ENCODE peak calls at places on chromosome 19, in six cellular contexts. O, R, P, N, W and U are unnamed samples. For H3K36me3 and H3K4me1, the result is how much of the 10 kb centered on the place peaks cover.

GRCh38 chr19:40240332-40240731 is 13.8 kb upstream of the CCNP start:
- DNase-seq in O (no peak), R (no peak), P (no peak), N (no peak), W (no peak), U (no peak)

GRCh38 chr19:49363265-49364082 is at the start of gene DKKL1:
- DNase-seq in O (peak), R (peak), P (peak), N (peak), W (peak), U (peak)

GRCh38 chr19:1233361-1233667 is 4.5 kb downstream of the CBARP start:
- DNase-seq in O (no peak), R (no peak), P (no peak), N (no peak), W (no peak), U (peak)

GRCh38 chr19:55590621-55591020 is 8.7 kb downstream of the FIZ1 start:
- DNase-seq in O (no peak), R (no peak), P (no peak), N (peak), W (no peak), U (peak)

GRCh38 chr19:19513671-19514070 is 1.7 kb downstream of the TSSK6 start:
- DNase-seq in O (no peak), R (no peak), P (no peak), N (no peak), W (no peak), U (no peak)

GRCh38 chr19:980133-980998 is 3.8 kb upstream of the WDR18 start:
- DNase-seq in O (no peak), R (no peak), P (no peak), N (peak), W (no peak), U (no peak)

GRCh38 chr19:31718041-31718440 is 368.8 kb upstream of the TSHZ3 start:
- DNase-seq in O (no peak), R (no peak), P (peak), N (no peak), W (no peak), U (no peak)

GRCh38 chr19:44303976-44304568 is 753 bp downstream of the ZNF235 start:
- DNase-seq in O (peak), R (no peak), P (peak), N (peak), W (no peak), U (peak)

GRCh38 chr19:29831041-29831548 is 19.3 kb downstream of the CCNE1 start:
- DNase-seq in O (no peak), R (no peak), P (no peak), N (no peak), W (no peak), U (no peak)

GRCh38 chr19:16185925-16186234 is 670 bp downstream of the FAM32A start:
- DNase-seq in O (no peak), R (peak), P (no peak), N (peak), W (no peak), U (no peak)

GRCh38 chr19:1255186-1256161 is 7.1 kb downstream of the MIDN start:
- DNase-seq in O (no peak), R (no peak), P (no peak), N (no peak), W (no peak), U (no peak)

GRCh38 chr19:41587838-41588210 is 11.9 kb downstream of the CEACAM21 start:
- DNase-seq in O (no peak), R (no peak), P (no peak), N (no peak), W (no peak), U (no peak)

GRCh38 chr19:41584931-41585330 is 9.0 kb downstream of the CEACAM21 start:
- DNase-seq in O (no peak), R (no peak), P (no peak), N (no peak), W (no peak), U (no peak)

GRCh38 chr19:41587101-41587837 is 11.3 kb downstream of the CEACAM21 start:
- DNase-seq in O (no peak), R (no peak), P (no peak), N (no peak), W (no peak), U (no peak)

GRCh38 chr19:41586064-41586463 is 10.1 kb downstream of the CEACAM21 start:
- DNase-seq in O (no peak), R (no peak), P (no peak), N (no peak), W (no peak), U (no peak)

GRCh38 chr19:41584260-41584810 is 8.4 kb downstream of the CEACAM21 start:
- DNase-seq in O (no peak), R (no peak), P (no peak), N (no peak), W (no peak), U (no peak)
- H3K36me3 ChIP-seq in O (under half), R (under half), P (under half), N (under half), W (under half), U (under half)

DNA sequence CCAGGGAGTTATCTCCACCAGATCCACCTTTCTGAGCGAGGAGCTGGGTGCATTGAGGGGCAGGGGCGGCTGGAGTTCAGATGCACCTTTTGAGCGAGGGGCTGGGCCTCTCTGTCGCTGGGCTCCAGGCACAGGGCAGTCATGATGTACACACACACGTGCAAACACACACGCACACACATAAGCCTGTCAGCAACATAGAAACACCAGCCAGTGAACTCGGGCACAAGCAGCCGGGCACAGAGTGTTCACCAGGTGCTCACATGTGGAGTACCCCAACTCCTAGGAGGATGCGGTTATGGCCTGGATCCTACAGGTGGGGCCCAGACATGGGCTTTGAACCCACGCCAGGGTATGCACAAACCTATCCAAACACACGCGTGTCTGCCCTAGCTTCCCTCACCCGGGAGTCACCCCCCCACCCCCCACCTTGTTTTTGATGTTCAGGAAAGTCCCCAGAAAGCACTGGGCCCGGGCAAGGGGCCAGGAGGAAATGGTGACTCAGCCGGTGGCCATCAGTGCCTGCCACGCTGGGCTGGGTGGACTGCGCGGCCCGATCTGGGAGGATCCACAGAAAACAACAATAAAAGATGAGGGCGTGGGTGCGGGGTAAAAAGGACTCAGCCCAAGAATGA is 13.3 kb downstream of the ARRDC2 start:
- DNase-seq in O (peak), R (peak), P (peak), N (peak), W (peak), U (peak)
- H3K4me1 ChIP-seq in O (under half), R (under half), P (under half), N (under half), W (under half), U (under half)

DNA sequence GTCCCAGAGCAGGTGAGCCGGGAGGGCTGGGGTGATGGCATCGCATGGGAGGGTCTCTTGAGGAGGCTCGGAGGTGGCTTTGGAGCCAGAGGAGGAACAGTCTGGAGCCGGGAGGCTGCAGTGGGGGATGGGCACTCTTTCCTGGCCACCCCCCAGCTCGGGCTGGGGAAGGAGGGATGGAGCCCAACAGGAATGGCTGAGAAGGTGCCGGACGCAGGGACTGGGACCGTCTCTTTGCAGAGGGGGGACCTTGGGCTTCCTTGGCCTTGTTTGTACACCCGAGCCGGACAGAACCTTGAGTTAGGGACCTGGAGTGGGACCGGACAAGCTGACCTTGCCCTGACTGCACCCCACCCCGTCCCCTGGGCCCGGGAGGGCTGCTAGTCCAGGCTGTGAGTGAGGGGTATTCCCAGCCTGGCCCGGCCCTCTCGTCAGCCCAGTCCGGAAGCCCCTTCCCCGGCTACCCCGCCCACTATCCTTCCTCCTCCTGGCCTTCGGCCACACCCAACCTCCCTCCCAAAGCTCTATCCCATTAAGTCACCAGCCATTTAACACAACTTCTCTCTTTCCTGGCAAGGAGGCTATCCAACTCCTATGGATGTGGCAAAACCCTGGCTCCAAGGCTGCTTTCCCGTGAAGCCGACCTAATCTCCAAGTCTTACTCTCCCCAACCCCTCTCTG is 863 bp upstream of the TBXA2R start:
- DNase-seq in O (no peak), R (peak), P (peak), N (peak), W (no peak), U (peak)
- H3K27ac ChIP-seq in O (peak), R (peak), P (no peak), N (peak), W (peak), U (peak)

GRCh38 chr19:36748431-36749275 is 24.0 kb downstream of the ZNF850 start:
- DNase-seq in O (no peak), R (no peak), P (no peak), N (no peak), W (no peak), U (no peak)

GRCh38 chr19:36750066-36750691 is 22.4 kb downstream of the ZNF850 start:
- DNase-seq in O (no peak), R (no peak), P (no peak), N (no peak), W (no peak), U (no peak)

GRCh38 chr19:36745870-36746269 is 26.7 kb downstream of the ZNF850 start:
- DNase-seq in O (no peak), R (no peak), P (no peak), N (no peak), W (no peak), U (no peak)

DNA sequence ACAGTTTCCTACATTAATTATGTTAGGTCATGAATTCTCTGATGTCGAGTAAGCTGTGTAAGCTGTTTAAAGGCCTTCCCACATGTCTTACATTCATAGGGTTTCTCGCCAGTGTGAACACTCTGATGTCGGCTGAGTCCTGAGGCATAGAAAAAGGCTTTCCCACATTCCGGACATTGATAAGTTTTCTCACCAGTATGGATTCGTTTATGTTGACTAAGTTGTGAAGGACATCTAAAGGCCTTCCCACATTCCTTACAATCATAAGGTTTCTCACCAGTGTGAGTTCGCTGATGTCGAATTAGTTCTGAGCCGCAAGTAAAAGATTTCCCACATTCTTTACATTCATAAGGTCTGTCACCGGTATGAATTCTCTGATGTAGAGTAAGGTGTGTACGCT is 24.9 kb downstream of the ZNF850 start:
- DNase-seq in O (no peak), R (no peak), P (no peak), N (no peak), W (no peak), U (no peak)
- H3K36me3 ChIP-seq in O (under half), R (half or more), P (half or more), N (half or more), W (under half), U (under half)

DNA sequence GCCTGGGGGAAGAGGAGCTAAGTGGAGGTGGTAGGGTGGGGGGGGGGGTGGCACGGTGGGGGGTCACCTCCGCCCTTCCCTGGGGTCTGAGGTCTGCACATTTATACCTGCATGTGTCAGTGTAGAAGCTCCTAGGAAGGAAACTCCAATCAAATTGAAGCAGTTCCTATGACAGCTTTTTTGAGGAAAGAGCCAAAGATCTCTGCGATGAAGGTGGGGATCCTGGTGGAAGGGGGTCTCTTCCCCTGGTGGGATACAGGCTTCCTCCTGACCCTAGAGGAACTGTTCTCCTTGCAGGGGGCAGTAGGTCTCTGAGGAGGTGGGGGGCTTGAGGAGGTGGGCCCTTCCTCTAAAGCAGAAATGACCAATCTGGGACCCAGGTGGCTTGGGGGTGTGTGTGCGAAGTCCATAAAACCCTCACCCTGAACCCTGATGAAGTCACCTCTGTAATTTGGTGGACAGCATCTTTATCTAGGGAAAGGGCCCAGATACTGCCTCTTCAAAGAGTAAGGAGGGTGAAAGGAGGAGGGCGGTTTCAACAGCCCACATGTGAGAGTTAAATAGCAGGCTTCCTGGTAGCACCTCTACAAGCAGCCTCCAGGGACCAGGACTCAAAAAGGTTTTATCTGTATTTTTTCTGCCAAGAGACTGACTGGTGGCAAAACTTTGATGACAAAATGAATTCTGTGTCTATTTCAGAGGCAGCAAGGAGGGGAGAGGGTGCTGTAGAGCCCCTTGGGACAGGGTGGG is 12.9 kb downstream of the RANBP3 start:
- DNase-seq in O (no peak), R (no peak), P (no peak), N (no peak), W (no peak), U (no peak)
- H3K4me1 ChIP-seq in O (half or more), R (under half), P (under half), N (under half), W (under half), U (under half)

DNA sequence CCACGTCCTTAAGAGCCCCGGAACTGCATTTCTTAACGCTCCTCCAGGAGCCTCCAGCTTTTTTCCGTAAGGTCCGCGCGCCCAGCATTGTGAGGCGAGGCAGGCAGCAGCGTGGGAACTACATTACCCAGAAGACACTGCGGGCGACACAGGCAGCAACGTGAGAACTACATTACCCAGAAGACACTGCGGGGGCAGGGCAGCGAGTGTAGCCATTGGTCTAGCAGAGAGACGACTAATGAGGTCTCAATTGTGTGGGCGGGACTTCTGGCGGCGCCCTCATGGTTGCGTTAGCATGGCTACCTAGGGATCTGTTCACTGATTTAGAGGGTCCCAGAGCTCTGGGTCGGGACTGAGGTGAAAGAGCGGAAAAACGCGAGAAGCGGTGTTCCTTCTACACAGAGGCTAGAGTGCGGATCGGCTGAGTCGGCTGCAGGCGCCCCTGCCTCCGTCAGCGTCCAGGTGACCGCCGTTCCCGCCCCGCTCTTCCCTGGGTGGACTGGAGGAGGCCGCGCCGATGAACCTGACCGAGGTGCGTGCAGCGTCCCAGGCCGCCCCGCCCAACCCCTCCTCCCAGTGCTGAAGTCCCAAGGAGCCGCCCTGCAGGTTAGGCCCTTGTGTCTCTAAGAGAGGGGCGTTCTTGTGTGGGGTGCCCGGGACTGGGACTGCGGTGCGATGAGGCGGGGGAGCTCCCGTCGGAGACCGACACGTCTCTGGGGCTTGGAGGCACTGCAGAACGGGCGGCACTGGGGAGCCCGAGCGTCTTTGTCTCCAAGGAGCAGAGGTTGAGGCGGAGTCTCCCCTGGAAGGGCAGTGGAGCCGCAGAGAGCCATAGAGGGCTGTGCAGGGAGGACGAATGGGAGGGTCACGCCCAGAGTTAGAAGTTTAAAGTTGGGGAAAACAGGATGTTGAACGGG is at the start of gene ZNF749:
- DNase-seq in O (peak), R (peak), P (peak), N (peak), W (peak), U (peak)
- H3K27ac ChIP-seq in O (peak), R (no peak), P (peak), N (peak), W (no peak), U (peak)

DNA sequence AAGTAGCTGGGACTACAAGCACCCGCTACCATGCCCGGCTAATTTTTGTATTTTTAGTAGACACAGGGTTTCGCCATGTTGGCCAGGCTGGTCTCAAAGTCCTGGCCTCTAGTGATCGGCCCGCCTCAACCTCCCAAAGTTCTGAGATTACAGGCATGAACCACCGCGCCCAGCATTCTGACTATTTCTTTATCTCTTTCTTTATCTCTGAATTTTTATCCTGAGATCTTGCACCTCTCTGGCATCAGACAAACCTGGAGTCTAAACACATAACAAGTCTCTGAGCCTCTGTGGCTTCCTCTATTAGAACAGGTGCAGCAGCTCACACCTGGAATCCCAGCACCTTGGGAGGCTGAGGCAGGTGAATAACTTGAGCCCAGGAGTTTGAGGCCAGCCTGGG is 28.5 kb downstream of the ARHGEF18 start:
- DNase-seq in O (no peak), R (no peak), P (no peak), N (no peak), W (no peak), U (no peak)
- H3K36me3 ChIP-seq in O (under half), R (under half), P (under half), N (under half), W (under half), U (under half)